ENCODE peak calls at places on chromosomes 16 and 17, in seven cellular contexts. C is HCT116, S is HepG2, A is K562, P is H1, Z is GM12878, B is SK-N-SH. G is an unnamed sample.

GRCh38 chr17:9101356-9101755 is 80.0 kb downstream of the NTN1 start:
- DNase-seq in C (no peak), S (no peak), A (no peak), P (no peak), Z (no peak), B (no peak), G (no peak)

GRCh38 chr17:28744104-28744801 is 442 bp downstream of the TRAF4 start:
- DNase-seq in C (no peak), S (peak; percentile 71), A (peak; percentile 85), P (peak; percentile 91), Z (no peak), B (peak; percentile 91), G (no peak)

GRCh38 chr17:10304758-10305300 is 68.0 kb downstream of the MYH13 start:
- DNase-seq in C (no peak), S (no peak), A (no peak), P (no peak), Z (no peak), B (no peak), G (no peak)

GRCh38 chr17:17732892-17733670 is 51.8 kb downstream of the RAI1 start:
- DNase-seq in C (no peak), S (no peak), A (no peak), P (no peak), Z (no peak), B (no peak), G (no peak)

GRCh38 chr16:19748389-19749110 is 30.5 kb downstream of the IQCK start:
- DNase-seq in C (no peak), S (no peak), A (no peak), P (no peak), Z (no peak), B (peak; percentile 50), G (no peak)

GRCh38 chr17:37848690-37849616 is 75.3 kb upstream of the TBC1D3K start:
- DNase-seq in C (peak; percentile 89), S (no peak), A (peak; percentile 58), P (no peak), Z (peak; percentile 79), B (no peak), G (no peak)

GRCh38 chr17:35291802-35292201 is 48.9 kb downstream of the SLFN5 start:
- DNase-seq in C (no peak), S (no peak), A (no peak), P (no peak), Z (no peak), B (no peak), G (no peak)

GRCh38 chr17:13462161-13462560 is 139.6 kb downstream of the HS3ST3A1 start:
- DNase-seq in C (no peak), S (peak; percentile 5), A (no peak), P (no peak), Z (no peak), B (no peak), G (no peak)

GRCh38 chr17:42544874-42545283 is 7.8 kb upstream of the HSD17B1 start:
- DNase-seq in C (no peak), S (peak; percentile 83), A (no peak), P (no peak), Z (no peak), B (no peak), G (no peak)

GRCh38 chr17:18217412-18218015 is 7.9 kb upstream of the LLGL1 start:
- DNase-seq in C (peak; percentile 23), S (peak; percentile 62), A (peak; percentile 74), P (peak; percentile 96), Z (peak; percentile 2), B (peak; percentile 86), G (peak; percentile 56)

GRCh38 chr16:50146479-50147435 is 6.3 kb upstream of the TENT4B start:
- DNase-seq in C (no peak), S (no peak), A (peak; percentile 36), P (no peak), Z (no peak), B (no peak), G (no peak)

GRCh38 chr17:36938566-36939058 is 1.3 kb downstream of the LHX1 start:
- DNase-seq in C (no peak), S (no peak), A (no peak), P (no peak), Z (no peak), B (no peak), G (no peak)

DNA sequence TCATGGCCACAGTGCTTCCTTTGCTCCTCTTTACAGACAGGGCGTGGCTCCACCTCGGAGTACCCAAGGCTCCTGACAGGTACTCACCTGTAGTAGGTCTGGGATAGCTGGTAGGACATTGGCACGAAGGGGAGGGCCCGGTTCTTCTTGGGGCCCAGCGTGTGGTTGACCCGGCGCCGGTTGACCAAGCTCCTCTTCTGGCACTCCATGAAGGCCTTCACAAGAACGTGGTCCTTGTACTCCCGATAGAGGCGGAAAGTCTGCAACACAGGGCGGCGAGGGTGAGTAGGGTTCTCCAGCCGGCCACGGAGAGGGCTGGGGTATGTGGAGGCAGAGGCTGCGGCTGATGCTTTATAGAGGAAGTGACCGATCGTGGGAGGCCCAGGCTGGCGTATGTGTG is 69.7 kb downstream of the IL21R start:
- DNase-seq in C (no peak), S (no peak), A (no peak), P (no peak), Z (no peak), B (no peak), G (no peak)
- H3K36me3 ChIP-seq in C (peaks cover 43% of the 10 kb centered on the region), S (peaks cover 98% of the 10 kb centered on the region), A (peaks cover 94% of the 10 kb centered on the region), P (peaks cover 70% of the 10 kb centered on the region), Z (peaks cover 28% of the 10 kb centered on the region), B (peaks cover 48% of the 10 kb centered on the region), G (peaks cover 18% of the 10 kb centered on the region)

DNA sequence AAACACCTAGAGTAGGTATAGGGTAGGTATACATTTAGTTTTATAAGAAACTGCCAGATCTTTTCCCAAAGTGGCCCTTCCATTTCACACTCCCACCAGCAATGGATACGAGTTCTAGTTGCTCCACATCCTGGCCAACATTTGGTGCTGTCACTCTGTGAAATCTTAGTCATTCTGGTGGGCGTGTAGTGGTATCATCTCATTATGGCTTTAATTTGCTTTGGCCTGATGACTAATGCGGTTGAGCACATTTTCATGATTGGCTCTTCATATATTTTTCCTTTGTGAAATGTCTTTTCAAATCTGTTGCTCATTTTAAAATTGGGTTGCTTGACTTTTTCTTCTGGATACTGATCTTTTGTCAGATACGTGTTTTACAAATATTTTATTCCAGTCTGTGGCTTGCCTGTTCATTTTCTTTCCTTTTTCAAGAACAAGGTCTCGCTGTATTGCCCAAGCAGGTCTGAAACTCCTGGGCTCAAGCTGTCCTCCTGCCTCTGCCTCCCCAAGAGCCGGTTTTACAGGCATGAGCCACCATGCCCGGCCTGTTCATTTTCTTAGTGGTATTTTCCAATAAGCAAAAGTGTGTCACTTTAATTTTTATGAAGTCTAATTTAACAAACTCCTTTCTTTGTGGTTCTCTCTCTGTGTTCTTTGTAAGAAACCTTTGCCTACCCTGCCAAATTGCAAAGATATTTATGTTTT is 192.4 kb downstream of the SEC14L1 start:
- DNase-seq in C (no peak), S (no peak), A (peak; percentile 62), P (no peak), Z (no peak), B (no peak), G (no peak)
- TF ChIP-seq SIN3A in C (no peak), S (no peak), A (no peak), P (no peak), Z (no peak), B (no peak), G (no peak)

DNA sequence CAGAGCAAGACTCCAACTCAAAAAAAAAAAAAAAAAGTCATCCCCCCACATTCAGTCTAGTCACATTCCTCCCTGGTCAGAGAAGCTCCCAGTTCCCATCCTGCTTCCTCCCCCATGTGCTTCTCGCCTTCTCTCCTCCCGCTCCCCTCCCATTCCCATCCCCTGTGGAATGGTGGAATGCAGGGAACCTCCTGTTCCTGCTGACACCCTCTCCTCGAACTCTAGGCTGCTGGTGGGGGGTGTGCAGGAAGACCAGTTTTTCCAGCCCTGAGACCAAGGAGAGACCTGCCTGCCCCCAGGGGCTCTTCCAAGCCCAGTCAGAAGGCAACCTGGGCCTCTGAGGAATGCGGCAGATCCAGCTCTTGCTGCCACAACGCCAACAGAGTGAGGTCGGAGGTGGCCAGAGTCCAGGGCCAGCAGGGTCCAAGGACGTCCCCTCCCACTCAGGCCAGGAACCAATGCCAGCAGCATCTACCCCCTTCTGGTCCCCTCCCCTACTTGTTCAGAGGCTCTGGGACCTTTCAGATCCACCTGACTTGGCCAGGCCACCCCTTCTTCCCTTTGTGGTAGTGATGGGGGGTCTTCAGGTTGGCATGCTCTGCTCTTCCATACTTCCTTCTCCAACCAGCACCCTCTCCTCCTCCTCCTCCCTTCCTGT is 39.3 kb upstream of the TAC4 start:
- DNase-seq in C (peak; percentile 40), S (peak; percentile 90), A (no peak), P (no peak), Z (no peak), B (no peak), G (no peak)
- H3K27me3 ChIP-seq in C (no peaks in the 10 kb centered on the region), S (peaks cover 29% of the 10 kb centered on the region), A (peaks cover 24% of the 10 kb centered on the region), P (peaks cover 18% of the 10 kb centered on the region), Z (peaks cover 9% of the 10 kb centered on the region), B (peaks cover 83% of the 10 kb centered on the region), G (no peaks in the 10 kb centered on the region)

GRCh38 chr17:3590768-3591167 is 18.4 kb downstream of the TRPV1 start:
- DNase-seq in C (no peak), S (no peak), A (no peak), P (no peak), Z (no peak), B (no peak), G (no peak)

GRCh38 chr17:3585826-3586225 is 23.4 kb downstream of the TRPV1 start:
- DNase-seq in C (no peak), S (no peak), A (no peak), P (no peak), Z (no peak), B (no peak), G (no peak)

GRCh38 chr17:3589784-3590183 is 19.4 kb downstream of the TRPV1 start:
- DNase-seq in C (no peak), S (no peak), A (no peak), P (no peak), Z (no peak), B (no peak), G (no peak)

GRCh38 chr17:3590231-3590630 is 19.0 kb downstream of the TRPV1 start:
- DNase-seq in C (no peak), S (no peak), A (no peak), P (no peak), Z (no peak), B (no peak), G (no peak)

GRCh38 chr17:3588104-3588503 is 21.1 kb downstream of the TRPV1 start:
- DNase-seq in C (no peak), S (no peak), A (no peak), P (no peak), Z (no peak), B (no peak), G (no peak)
- H3K36me3 ChIP-seq in C (peaks cover 5% of the 10 kb centered on the region), S (peaks cover 61% of the 10 kb centered on the region), A (no peaks in the 10 kb centered on the region), P (peaks cover 3% of the 10 kb centered on the region), Z (no peaks in the 10 kb centered on the region), B (no peaks in the 10 kb centered on the region), G (no peaks in the 10 kb centered on the region)

GRCh38 chr16:9441021-9441420 is 349.6 kb downstream of the HAPSTR1 start:
- DNase-seq in C (no peak), S (peak; percentile 15), A (no peak), P (no peak), Z (no peak), B (no peak), G (no peak)
- TF ChIP-seq SIN3A in C (no peak), S (no peak), A (no peak), P (no peak), Z (no peak), B (no peak), G (no peak)

DNA sequence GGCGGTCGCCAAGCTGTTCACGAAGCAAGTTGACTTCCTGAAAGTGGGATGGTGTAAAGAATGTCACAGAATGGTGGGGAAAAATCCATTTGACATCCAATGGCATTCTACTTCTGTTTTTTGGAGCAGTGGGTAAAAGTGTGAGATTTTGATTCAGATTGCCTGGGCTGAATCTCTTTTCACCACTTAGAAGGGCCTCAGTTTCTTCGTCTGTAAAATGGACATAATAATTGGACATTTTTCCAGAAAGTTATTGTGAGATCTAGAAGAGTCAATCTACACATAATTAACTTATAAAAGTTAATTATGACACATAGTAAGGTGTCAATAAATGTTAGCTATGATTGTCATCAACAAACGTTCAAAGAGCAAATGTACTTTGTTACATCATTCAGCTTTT is 3.0 kb downstream of the KRT40 start:
- DNase-seq in C (no peak), S (no peak), A (no peak), P (no peak), Z (no peak), B (no peak), G (no peak)
- H3K27me3 ChIP-seq in C (no peaks in the 10 kb centered on the region), S (no peaks in the 10 kb centered on the region), A (peaks cover 3% of the 10 kb centered on the region), P (no peaks in the 10 kb centered on the region), Z (peaks cover 5% of the 10 kb centered on the region), B (peaks cover 37% of the 10 kb centered on the region), G (peaks cover 4% of the 10 kb centered on the region)